ENCODE peak calls at places on chromosomes 5 and 9, in four cellular contexts. B is psoas muscle, K is cardiac fibroblast, W is GM06990. P is an unnamed sample.
A peak's percentile ranks its signal among the peaks of the same experiment; 100 is the strongest.

GRCh38 chr5:17723876-17724275 is 89.6 kb downstream of the TAF11L14 start:
- DNase-seq in B (no peak), W (no peak), K (no peak), P (no peak)

GRCh38 chr5:138065102-138065501 is 18.7 kb upstream of the WNT8A start:
- DNase-seq in B (no peak), K (peak; percentile 13), W (no peak), P (no peak)

GRCh38 chr5:169584998-169585451 is 1.5 kb downstream of the SPDL1 start:
- DNase-seq in K (no peak), B (no peak), W (no peak), P (no peak)

GRCh38 chr5:176188085-176188484 is 50.1 kb upstream of the SIMC1 start:
- DNase-seq in W (no peak), K (no peak), B (no peak), P (no peak)

GRCh38 chr9:71058660-71059059 is 62.8 kb downstream of the TRPM3 start:
- DNase-seq in B (no peak), W (no peak), K (no peak), P (no peak)

GRCh38 chr9:120294003-120294402 is 286.0 kb downstream of the CDK5RAP2 start:
- DNase-seq in B (no peak), W (no peak), K (no peak), P (no peak)

GRCh38 chr9:112112519-112112918 is 62.6 kb downstream of the SUSD1 start:
- DNase-seq in W (no peak), B (no peak), K (peak; percentile 68), P (peak; percentile 69)

GRCh38 chr5:108168915-108169314 is 213.0 kb downstream of the FBXL17 start:
- DNase-seq in W (no peak), K (no peak), B (no peak), P (no peak)

GRCh38 chr5:152811985-152812384 is 406.9 kb upstream of the NMUR2 start:
- DNase-seq in B (no peak), K (no peak), W (no peak), P (no peak)

GRCh38 chr9:110125207-110125751 is 82.7 kb downstream of the C9orf152 start:
- DNase-seq in B (peak; percentile 78), W (no peak), K (peak; percentile 99), P (peak; percentile 99)

GRCh38 chr9:1044643-1045042 is 5.5 kb upstream of the DMRT2 start:
- DNase-seq in W (no peak), B (peak; percentile 82), K (peak; percentile 12), P (no peak)

GRCh38 chr5:31823477-31823876 is 184.5 kb downstream of the PDZD2 start:
- DNase-seq in K (no peak), W (no peak), B (no peak), P (no peak)

GRCh38 chr9:133854048-133854447 is 115.9 kb upstream of the SARDH start:
- DNase-seq in W (no peak), B (no peak), K (no peak), P (no peak)

GRCh38 chr9:36320457-36320856 is 62.2 kb upstream of the GNE start:
- DNase-seq in K (no peak), W (no peak), B (no peak), P (no peak)

GRCh38 chr5:86617309-86617755 is 409 bp upstream of the COX7C start:
- DNase-seq in B (no peak), W (no peak), K (no peak), P (no peak)

GRCh38 chr5:56705217-56705616 is 110.1 kb upstream of the MAP3K1 start:
- DNase-seq in K (no peak), B (no peak), W (no peak), P (no peak)

GRCh38 chr9:5851445-5851844 is 18.5 kb upstream of the ERMP1 start:
- DNase-seq in K (peak; percentile 79), W (peak; percentile 26), B (no peak), P (peak; percentile 63)

GRCh38 chr9:100601216-100601615 is 23.3 kb downstream of the CAVIN4 start:
- DNase-seq in B (no peak), K (peak; percentile 73), W (peak; percentile 3), P (peak; percentile 63)

GRCh38 chr5:15993934-15994333 is 185.7 kb downstream of the MARCHF11 start:
- DNase-seq in W (no peak), B (no peak), K (peak; percentile 21), P (peak; percentile 27)
- TF ChIP-seq CTCF in W (no peak), B (no peak), K (peak; percentile 50), P (peak; percentile 58)

DNA sequence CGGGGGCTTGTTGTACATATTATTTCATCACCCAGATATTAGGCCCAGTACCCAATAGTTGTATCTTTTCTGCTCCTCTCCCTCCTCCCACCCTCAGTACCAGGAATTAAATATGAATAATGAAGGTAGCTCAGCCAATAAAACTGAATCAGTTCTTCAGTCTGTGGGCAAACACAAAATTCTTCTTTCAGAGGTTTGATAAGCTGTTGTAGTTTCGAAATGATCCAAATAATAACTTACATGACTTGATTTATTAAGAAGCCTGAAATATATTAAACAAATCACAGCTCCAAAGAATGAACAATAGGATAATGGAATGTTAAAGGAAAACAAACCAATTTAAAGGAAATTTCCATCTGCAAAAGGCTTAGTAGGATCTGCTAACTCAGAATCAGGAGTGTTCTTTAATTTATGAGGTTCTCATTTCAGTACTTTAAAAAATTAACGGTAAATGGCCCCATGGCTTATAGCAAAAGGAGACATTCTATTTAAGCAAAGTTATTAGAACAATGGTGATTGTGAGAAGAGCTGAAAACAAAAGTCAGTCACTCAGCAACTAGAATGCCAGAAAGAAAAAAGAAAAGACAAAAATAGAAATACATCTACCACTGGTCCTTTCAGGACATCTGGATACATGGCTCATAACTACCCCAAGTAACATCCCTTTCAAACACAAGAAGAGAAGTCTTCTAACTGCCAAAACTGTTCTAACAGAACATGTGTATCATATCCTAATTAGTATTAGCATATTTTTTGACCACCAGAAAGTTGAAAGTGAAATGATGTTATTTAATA is 62.4 kb downstream of the NR3C1 start:
- DNase-seq in K (no peak), B (no peak), W (no peak), P (peak; percentile 74)
- H3K4me3 ChIP-seq in K (no peak overlapping the region), B (no peak overlapping the region), W (no peak overlapping the region), P (no peak overlapping the region)

GRCh38 chr5:174723979-174724483 is 351 bp upstream of the MSX2 start:
- DNase-seq in B (no peak), W (no peak), K (peak; percentile 16), P (no peak)
- TF ChIP-seq CTCF in B (no peak), W (no peak), K (no peak), P (no peak)

GRCh38 chr5:69502375-69503143 is 10.0 kb downstream of the OCLN start:
- DNase-seq in B (no peak), K (peak; percentile 33), W (peak; percentile 32), P (peak; percentile 66)
- H3K4me3 ChIP-seq in B (no peak overlapping the region), K (no peak overlapping the region), W (no peak overlapping the region), P (no peak overlapping the region)

P was measured in fibroblast of the aortic adventitia.